ENCODE peak calls at places on chromosomes 11 and 22, in four cellular contexts. One of them, this sample, is unnamed.

GRCh38 chr11:105719073-105719846 is 109.4 kb downstream of the GRIA4 start:
- DNase-seq in activated naive CD4-positive, alpha-beta T cell treated with anti-CD3 and anti-CD28 coated beads for 36 hours: peak
- DNase-seq in IMR-90: peak
- DNase-seq in SJSA1: peak
- DNase-seq in this sample: peak

GRCh38 chr11:66123902-66124301 is 53.8 kb downstream of the PACS1 start:
- DNase-seq in IMR-90: no peak
- DNase-seq in activated naive CD4-positive, alpha-beta T cell treated with anti-CD3 and anti-CD28 coated beads for 36 hours: no peak
- DNase-seq in SJSA1: no peak
- DNase-seq in this sample: no peak

GRCh38 chr11:79100093-79100704 is 340.6 kb downstream of the TENM4 start:
- DNase-seq in IMR-90: peak
- DNase-seq in activated naive CD4-positive, alpha-beta T cell treated with anti-CD3 and anti-CD28 coated beads for 36 hours: peak
- DNase-seq in SJSA1: peak
- DNase-seq in this sample: peak

GRCh38 chr11:12682730-12683500 is 8.7 kb downstream of the TEAD1 start:
- DNase-seq in IMR-90: no peak
- DNase-seq in activated naive CD4-positive, alpha-beta T cell treated with anti-CD3 and anti-CD28 coated beads for 36 hours: no peak
- DNase-seq in SJSA1: no peak
- DNase-seq in this sample: no peak

GRCh38 chr11:43404836-43405479 is 46.2 kb downstream of the TTC17 start:
- DNase-seq in SJSA1: no peak
- DNase-seq in activated naive CD4-positive, alpha-beta T cell treated with anti-CD3 and anti-CD28 coated beads for 36 hours: no peak
- DNase-seq in IMR-90: no peak
- DNase-seq in this sample: no peak

GRCh38 chr22:29994941-29995340 is 85.3 kb upstream of the HORMAD2 start:
- DNase-seq in activated naive CD4-positive, alpha-beta T cell treated with anti-CD3 and anti-CD28 coated beads for 36 hours: no peak
- DNase-seq in IMR-90: peak
- DNase-seq in SJSA1: no peak
- DNase-seq in this sample: no peak

GRCh38 chr11:64123102-64123434 is 42.8 kb downstream of the MACROD1 start:
- DNase-seq in activated naive CD4-positive, alpha-beta T cell treated with anti-CD3 and anti-CD28 coated beads for 36 hours: no peak
- DNase-seq in SJSA1: no peak
- DNase-seq in IMR-90: no peak
- DNase-seq in this sample: no peak

GRCh38 chr11:8956860-8957259 is 7.4 kb downstream of the TMEM9B start:
- DNase-seq in activated naive CD4-positive, alpha-beta T cell treated with anti-CD3 and anti-CD28 coated beads for 36 hours: peak
- DNase-seq in IMR-90: no peak
- DNase-seq in SJSA1: no peak
- DNase-seq in this sample: no peak

GRCh38 chr22:20459152-20459542 is 21.5 kb upstream of the SCARF2 start:
- DNase-seq in IMR-90: no peak
- DNase-seq in activated naive CD4-positive, alpha-beta T cell treated with anti-CD3 and anti-CD28 coated beads for 36 hours: no peak
- DNase-seq in SJSA1: no peak
- DNase-seq in this sample: no peak

GRCh38 chr11:117058761-117059233 is 39.4 kb downstream of the SIK3 start:
- DNase-seq in activated naive CD4-positive, alpha-beta T cell treated with anti-CD3 and anti-CD28 coated beads for 36 hours: no peak
- DNase-seq in IMR-90: peak
- DNase-seq in SJSA1: peak
- DNase-seq in this sample: peak

GRCh38 chr22:43376765-43377485 is 33.8 kb upstream of the SCUBE1 start:
- DNase-seq in IMR-90: no peak
- DNase-seq in SJSA1: no peak
- DNase-seq in activated naive CD4-positive, alpha-beta T cell treated with anti-CD3 and anti-CD28 coated beads for 36 hours: no peak
- DNase-seq in this sample: no peak

GRCh38 chr22:20561882-20562281 is 54.5 kb downstream of the MED15 start:
- DNase-seq in activated naive CD4-positive, alpha-beta T cell treated with anti-CD3 and anti-CD28 coated beads for 36 hours: no peak
- DNase-seq in SJSA1: no peak
- DNase-seq in IMR-90: no peak
- DNase-seq in this sample: no peak

GRCh38 chr22:42947211-42947990 is 67.5 kb downstream of the PACSIN2 start:
- DNase-seq in IMR-90: peak
- DNase-seq in activated naive CD4-positive, alpha-beta T cell treated with anti-CD3 and anti-CD28 coated beads for 36 hours: no peak
- DNase-seq in SJSA1: peak
- DNase-seq in this sample: no peak

GRCh38 chr11:113447621-113448310 is 27.4 kb downstream of the DRD2 start:
- DNase-seq in activated naive CD4-positive, alpha-beta T cell treated with anti-CD3 and anti-CD28 coated beads for 36 hours: no peak
- DNase-seq in IMR-90: peak
- DNase-seq in SJSA1: peak
- DNase-seq in this sample: peak

GRCh38 chr11:1852271-1852877 is 510 bp upstream of the LSP1 start:
- DNase-seq in IMR-90: no peak
- DNase-seq in SJSA1: no peak
- DNase-seq in activated naive CD4-positive, alpha-beta T cell treated with anti-CD3 and anti-CD28 coated beads for 36 hours: no peak
- DNase-seq in this sample: no peak

GRCh38 chr11:116454020-116454645 is 318.7 kb downstream of the BUD13 start:
- DNase-seq in IMR-90: peak
- DNase-seq in SJSA1: peak
- DNase-seq in activated naive CD4-positive, alpha-beta T cell treated with anti-CD3 and anti-CD28 coated beads for 36 hours: peak
- DNase-seq in this sample: peak

GRCh38 chr11:34266090-34266912 is 91.5 kb downstream of the ABTB2 start:
- DNase-seq in IMR-90: peak
- DNase-seq in activated naive CD4-positive, alpha-beta T cell treated with anti-CD3 and anti-CD28 coated beads for 36 hours: peak
- DNase-seq in SJSA1: peak
- DNase-seq in this sample: peak

GRCh38 chr11:123560001-123560400 is 94.4 kb downstream of the SCN3B start:
- DNase-seq in IMR-90: peak
- DNase-seq in SJSA1: peak
- DNase-seq in activated naive CD4-positive, alpha-beta T cell treated with anti-CD3 and anti-CD28 coated beads for 36 hours: peak
- DNase-seq in this sample: peak

GRCh38 chr11:101797335-101797734 is 117.5 kb upstream of the CEP126 start:
- DNase-seq in activated naive CD4-positive, alpha-beta T cell treated with anti-CD3 and anti-CD28 coated beads for 36 hours: no peak
- DNase-seq in SJSA1: no peak
- DNase-seq in IMR-90: peak
- DNase-seq in this sample: peak

GRCh38 chr11:59901306-59901705 is 22.7 kb downstream of the OOSP3 start:
- DNase-seq in SJSA1: no peak
- DNase-seq in activated naive CD4-positive, alpha-beta T cell treated with anti-CD3 and anti-CD28 coated beads for 36 hours: no peak
- DNase-seq in IMR-90: no peak
- DNase-seq in this sample: peak